ENCODE peak calls at places on chromosome 3, in five cellular contexts. Z is fibroblast of lung, N is activated gamma-delta T cell treated with Interleukin-2 at 50 U/mL for 16 hours, K is GM04503, X is GM19239. M is an unnamed sample.

GRCh38 chr3:147392083-147392916 is 14.0 kb downstream of the ZIC4 start:
- DNase-seq in Z (no peak), N (no peak), K (peak; percentile 48), X (no peak), M (peak; percentile 73)

GRCh38 chr3:58572013-58572633 is 5.1 kb downstream of the FAM107A start:
- DNase-seq in Z (no peak), N (no peak), K (no peak), X (no peak), M (peak; percentile 28)

GRCh38 chr3:65597952-65598413 is 440.7 kb downstream of the MAGI1 start:
- DNase-seq in Z (no peak), N (no peak), K (no peak), X (no peak), M (no peak)

GRCh38 chr3:184781801-184782200 is 30.2 kb upstream of the VPS8 start:
- DNase-seq in Z (no peak), N (no peak), K (no peak), X (no peak), M (no peak)

GRCh38 chr3:73558399-73559075 is 66.2 kb downstream of the PDZRN3 start:
- DNase-seq in Z (peak; percentile 97), N (no peak), K (no peak), X (no peak), M (no peak)

GRCh38 chr3:16305121-16305541 is 40.1 kb downstream of the OXNAD1 start:
- DNase-seq in Z (no peak), N (peak; percentile 26), K (no peak), X (no peak), M (no peak)

GRCh38 chr3:10933958-10934481 is 58.5 kb upstream of the SLC6A1 start:
- DNase-seq in Z (peak; percentile 15), N (no peak), K (peak; percentile 11), X (no peak), M (peak; percentile 57)

GRCh38 chr3:89108154-89108553 is 733 bp downstream of the EPHA3 start:
- DNase-seq in Z (peak; percentile 1), N (no peak), K (no peak), X (no peak), M (no peak)

GRCh38 chr3:24462737-24463136 is 31.9 kb downstream of the THRB start:
- DNase-seq in Z (no peak), N (no peak), K (no peak), X (no peak), M (no peak)

GRCh38 chr3:128277378-128278049 is 124.2 kb downstream of the EEFSEC start:
- DNase-seq in Z (no peak), N (no peak), K (no peak), X (no peak), M (no peak)

GRCh38 chr3:105827959-105828358 is 40.9 kb downstream of the CBLB start:
- DNase-seq in Z (peak; percentile 93), N (no peak), K (peak; percentile 27), X (no peak), M (peak; percentile 92)

GRCh38 chr3:88912294-88913014 is 195.0 kb upstream of the EPHA3 start:
- DNase-seq in Z (no peak), N (no peak), K (no peak), X (no peak), M (no peak)

GRCh38 chr3:52090620-52091468 is 34.5 kb upstream of the DUSP7 start:
- DNase-seq in Z (no peak), N (no peak), K (no peak), X (no peak), M (no peak)

GRCh38 chr3:101216710-101217457 is 103.5 kb downstream of the IMPG2 start:
- DNase-seq in Z (peak; percentile 37), N (no peak), K (peak; percentile 90), X (no peak), M (peak; percentile 28)

GRCh38 chr3:175208316-175208715 is 349.2 kb downstream of the NAALADL2 start:
- DNase-seq in Z (peak; percentile 62), N (no peak), K (no peak), X (no peak), M (no peak)

GRCh38 chr3:17674082-17674686 is 68.2 kb downstream of the TBC1D5 start:
- DNase-seq in Z (no peak), N (no peak), K (no peak), X (no peak), M (no peak)

GRCh38 chr3:193962986-193963683 is 172.8 kb upstream of the HES1 start:
- DNase-seq in Z (no peak), N (no peak), K (no peak), X (no peak), M (no peak)

GRCh38 chr3:58880182-58880581 is 169.6 kb downstream of the CFAP20DC start:
- DNase-seq in Z (peak; percentile 31), N (no peak), K (no peak), X (no peak), M (peak; percentile 55)

GRCh38 chr3:12807066-12807465 is 10.6 kb downstream of the CAND2 start:
- DNase-seq in Z (no peak), N (no peak), K (no peak), X (no peak), M (no peak)

GRCh38 chr3:10023587-10024310 is 2.5 kb upstream of the FANCD2 start:
- DNase-seq in Z (peak; percentile 93), N (no peak), K (peak; percentile 57), X (no peak), M (peak; percentile 76)

GRCh38 chr3:33146791-33147445 is 33.1 kb downstream of the CRTAP start:
- DNase-seq in Z (peak; percentile 81), N (no peak), K (peak; percentile 5), X (no peak), M (peak; percentile 49)

GRCh38 chr3:141129049-141130038 is 78.2 kb downstream of the SPSB4 start:
- DNase-seq in Z (no peak), N (no peak), K (no peak), X (no peak), M (no peak)

GRCh38 chr3:52047295-52047960 is 8.9 kb downstream of the DUSP7 start:
- DNase-seq in Z (no peak), N (no peak), K (no peak), X (no peak), M (no peak)

GRCh38 chr3:114499986-114500385 is 206.2 kb downstream of the TIGIT start:
- DNase-seq in Z (peak; percentile 38), N (no peak), K (no peak), X (no peak), M (peak; percentile 39)

GRCh38 chr3:105906834-105907233 is 38.0 kb upstream of the CBLB start:
- DNase-seq in Z (peak; percentile 94), N (no peak), K (peak; percentile 90), X (no peak), M (peak; percentile 29)

GRCh38 chr3:57393957-57394356 is 101.5 kb upstream of the ASB14 start:
- DNase-seq in Z (no peak), N (no peak), K (no peak), X (no peak), M (no peak)

GRCh38 chr3:54535619-54536018 is 392.2 kb downstream of the LRTM1 start:
- DNase-seq in Z (no peak), N (no peak), K (no peak), X (no peak), M (no peak)

GRCh38 chr3:126137490-126138130 is 42.8 kb downstream of the ALDH1L1 start:
- DNase-seq in Z (no peak), N (no peak), K (no peak), X (no peak), M (no peak)

GRCh38 chr3:13644341-13645082 is 95.6 kb downstream of the FBLN2 start:
- DNase-seq in Z (peak; percentile 24), N (no peak), K (peak; percentile 18), X (no peak), M (no peak)

GRCh38 chr3:188348445-188349244 is 194.7 kb downstream of the LPP start:
- DNase-seq in Z (peak; percentile 93), N (no peak), K (peak; percentile 93), X (no peak), M (peak; percentile 92)

GRCh38 chr3:183591881-183592521 is 36.5 kb upstream of the KLHL6 start:
- DNase-seq in Z (peak; percentile 12), N (no peak), K (no peak), X (peak; percentile 40), M (no peak)

GRCh38 chr3:99875925-99876781 is 58.5 kb downstream of the CMSS1 start:
- DNase-seq in Z (peak; percentile 78), N (peak; percentile 52), K (no peak), X (peak; percentile 50), M (peak; percentile 75)

GRCh38 chr3:64488938-64489337 is 198.9 kb downstream of the ADAMTS9 start:
- DNase-seq in Z (no peak), N (no peak), K (no peak), X (no peak), M (no peak)

GRCh38 chr3:14281053-14281452 is 102.4 kb downstream of the LSM3 start:
- DNase-seq in Z (no peak), N (no peak), K (no peak), X (no peak), M (no peak)

GRCh38 chr3:6799264-6799915 is 61.5 kb upstream of the GRM7 start:
- DNase-seq in Z (no peak), N (no peak), K (no peak), X (peak; percentile 16), M (no peak)

GRCh38 chr3:53938645-53939044 is 47.0 kb upstream of the SELENOK start:
- DNase-seq in Z (peak; percentile 56), N (no peak), K (no peak), X (peak; percentile 28), M (peak; percentile 52)

M was measured in brain microvascular endothelial cell.